ENCODE peak calls at places on chromosome 10, in ten cellular contexts. One of them, this sample, is unnamed.

GRCh38 chr10:125783957-125784356 is 8.3 kb upstream of the MMP21 start:
- DNase-seq in fibroblast of mammary gland: no peak
- DNase-seq in tibial artery: no peak
- DNase-seq in prostate gland: no peak
- DNase-seq in transverse colon: no peak
- DNase-seq in choroid plexus epithelial cell: no peak
- DNase-seq in Peyer's patch: no peak
- DNase-seq in left lung: no peak
- DNase-seq in A549: no peak
- DNase-seq in AG04449: no peak
- DNase-seq in this sample: no peak

GRCh38 chr10:28984431-28984830 is 304.4 kb upstream of the LYZL1 start:
- DNase-seq in fibroblast of mammary gland: peak
- DNase-seq in tibial artery: peak
- DNase-seq in prostate gland: peak
- DNase-seq in transverse colon: peak
- DNase-seq in choroid plexus epithelial cell: peak
- DNase-seq in Peyer's patch: peak
- DNase-seq in left lung: peak
- DNase-seq in A549: peak
- DNase-seq in AG04449: peak
- DNase-seq in this sample: peak

GRCh38 chr10:74189999-74190421 is 39.0 kb downstream of the ADK start:
- DNase-seq in fibroblast of mammary gland: peak
- DNase-seq in tibial artery: no peak
- DNase-seq in prostate gland: peak
- DNase-seq in transverse colon: peak
- DNase-seq in choroid plexus epithelial cell: peak
- DNase-seq in Peyer's patch: no peak
- DNase-seq in left lung: no peak
- DNase-seq in A549: no peak
- DNase-seq in AG04449: peak
- DNase-seq in this sample: peak

GRCh38 chr10:89122431-89123066 is 84.6 kb downstream of the CH25H start:
- DNase-seq in fibroblast of mammary gland: peak
- DNase-seq in tibial artery: no peak
- DNase-seq in prostate gland: no peak
- DNase-seq in transverse colon: no peak
- DNase-seq in choroid plexus epithelial cell: peak
- DNase-seq in Peyer's patch: no peak
- DNase-seq in left lung: no peak
- DNase-seq in A549: no peak
- DNase-seq in AG04449: no peak
- DNase-seq in this sample: no peak

GRCh38 chr10:47317251-47317650 is 5.0 kb upstream of the GDF2 start:
- DNase-seq in fibroblast of mammary gland: no peak
- DNase-seq in tibial artery: peak
- DNase-seq in prostate gland: no peak
- DNase-seq in transverse colon: no peak
- DNase-seq in choroid plexus epithelial cell: no peak
- DNase-seq in Peyer's patch: no peak
- DNase-seq in left lung: no peak
- DNase-seq in A549: no peak
- DNase-seq in AG04449: no peak
- DNase-seq in this sample: no peak

GRCh38 chr10:61763778-61764177 is 101.0 kb downstream of the CABCOCO1 start:
- DNase-seq in fibroblast of mammary gland: no peak
- DNase-seq in tibial artery: no peak
- DNase-seq in prostate gland: no peak
- DNase-seq in transverse colon: no peak
- DNase-seq in choroid plexus epithelial cell: no peak
- DNase-seq in Peyer's patch: no peak
- DNase-seq in left lung: no peak
- DNase-seq in A549: no peak
- DNase-seq in AG04449: no peak
- DNase-seq in this sample: no peak

GRCh38 chr10:34727595-34728033 is 87.5 kb downstream of the PARD3 start:
- DNase-seq in fibroblast of mammary gland: no peak
- DNase-seq in tibial artery: no peak
- DNase-seq in prostate gland: peak
- DNase-seq in transverse colon: no peak
- DNase-seq in choroid plexus epithelial cell: no peak
- DNase-seq in Peyer's patch: no peak
- DNase-seq in left lung: no peak
- DNase-seq in A549: no peak
- DNase-seq in AG04449: no peak
- DNase-seq in this sample: no peak

GRCh38 chr10:1290071-1290471 is 233.9 kb downstream of the WDR37 start:
- DNase-seq in fibroblast of mammary gland: no peak
- DNase-seq in tibial artery: no peak
- DNase-seq in prostate gland: no peak
- DNase-seq in transverse colon: no peak
- DNase-seq in choroid plexus epithelial cell: no peak
- DNase-seq in Peyer's patch: no peak
- DNase-seq in left lung: no peak
- DNase-seq in A549: no peak
- DNase-seq in AG04449: no peak
- DNase-seq in this sample: no peak

GRCh38 chr10:63987212-63987611 is 466.0 kb downstream of the REEP3 start:
- DNase-seq in fibroblast of mammary gland: no peak
- DNase-seq in tibial artery: no peak
- DNase-seq in prostate gland: no peak
- DNase-seq in transverse colon: no peak
- DNase-seq in choroid plexus epithelial cell: no peak
- DNase-seq in Peyer's patch: no peak
- DNase-seq in left lung: no peak
- DNase-seq in A549: no peak
- DNase-seq in AG04449: no peak
- DNase-seq in this sample: no peak

GRCh38 chr10:51117794-51118193 is 43.5 kb downstream of the PRKG1 start:
- DNase-seq in fibroblast of mammary gland: peak
- DNase-seq in tibial artery: no peak
- DNase-seq in prostate gland: no peak
- DNase-seq in transverse colon: no peak
- DNase-seq in choroid plexus epithelial cell: no peak
- DNase-seq in Peyer's patch: no peak
- DNase-seq in left lung: no peak
- DNase-seq in A549: no peak
- DNase-seq in AG04449: no peak
- DNase-seq in this sample: no peak

GRCh38 chr10:121063744-121064143 is 212.6 kb downstream of the WDR11 start:
- DNase-seq in fibroblast of mammary gland: no peak
- DNase-seq in tibial artery: no peak
- DNase-seq in prostate gland: no peak
- DNase-seq in transverse colon: peak
- DNase-seq in choroid plexus epithelial cell: no peak
- DNase-seq in Peyer's patch: no peak
- DNase-seq in left lung: no peak
- DNase-seq in A549: no peak
- DNase-seq in AG04449: no peak
- DNase-seq in this sample: no peak

GRCh38 chr10:1177936-1178335 is 121.8 kb downstream of the WDR37 start:
- DNase-seq in fibroblast of mammary gland: no peak
- DNase-seq in tibial artery: peak
- DNase-seq in prostate gland: no peak
- DNase-seq in transverse colon: no peak
- DNase-seq in choroid plexus epithelial cell: no peak
- DNase-seq in Peyer's patch: peak
- DNase-seq in left lung: no peak
- DNase-seq in A549: no peak
- DNase-seq in AG04449: no peak
- DNase-seq in this sample: no peak

GRCh38 chr10:131569851-131570715 is 258.6 kb upstream of the TCERG1L start:
- DNase-seq in fibroblast of mammary gland: no peak
- DNase-seq in tibial artery: peak
- DNase-seq in prostate gland: no peak
- DNase-seq in transverse colon: no peak
- DNase-seq in choroid plexus epithelial cell: no peak
- DNase-seq in Peyer's patch: no peak
- DNase-seq in left lung: peak
- DNase-seq in A549: no peak
- DNase-seq in AG04449: no peak
- DNase-seq in this sample: no peak

GRCh38 chr10:23262928-23263327 is 70.8 kb downstream of the PTF1A start:
- DNase-seq in fibroblast of mammary gland: no peak
- DNase-seq in tibial artery: no peak
- DNase-seq in prostate gland: no peak
- DNase-seq in transverse colon: no peak
- DNase-seq in choroid plexus epithelial cell: no peak
- DNase-seq in Peyer's patch: no peak
- DNase-seq in left lung: no peak
- DNase-seq in A549: no peak
- DNase-seq in AG04449: no peak
- DNase-seq in this sample: no peak

GRCh38 chr10:98309366-98310355 is 41.7 kb upstream of the LOXL4 start:
- DNase-seq in fibroblast of mammary gland: peak
- DNase-seq in tibial artery: peak
- DNase-seq in prostate gland: peak
- DNase-seq in transverse colon: peak
- DNase-seq in choroid plexus epithelial cell: peak
- DNase-seq in Peyer's patch: peak
- DNase-seq in left lung: peak
- DNase-seq in A549: peak
- DNase-seq in AG04449: peak
- DNase-seq in this sample: peak
- TF ChIP-seq CTCF in fibroblast of mammary gland: peak
- TF ChIP-seq CTCF in tibial artery: peak
- TF ChIP-seq CTCF in prostate gland: peak
- TF ChIP-seq CTCF in transverse colon: peak
- TF ChIP-seq CTCF in choroid plexus epithelial cell: peak
- TF ChIP-seq CTCF in Peyer's patch: peak
- TF ChIP-seq CTCF in left lung: peak
- TF ChIP-seq CTCF in A549: peak
- TF ChIP-seq CTCF in AG04449: peak
- TF ChIP-seq CTCF in this sample: peak

DNA sequence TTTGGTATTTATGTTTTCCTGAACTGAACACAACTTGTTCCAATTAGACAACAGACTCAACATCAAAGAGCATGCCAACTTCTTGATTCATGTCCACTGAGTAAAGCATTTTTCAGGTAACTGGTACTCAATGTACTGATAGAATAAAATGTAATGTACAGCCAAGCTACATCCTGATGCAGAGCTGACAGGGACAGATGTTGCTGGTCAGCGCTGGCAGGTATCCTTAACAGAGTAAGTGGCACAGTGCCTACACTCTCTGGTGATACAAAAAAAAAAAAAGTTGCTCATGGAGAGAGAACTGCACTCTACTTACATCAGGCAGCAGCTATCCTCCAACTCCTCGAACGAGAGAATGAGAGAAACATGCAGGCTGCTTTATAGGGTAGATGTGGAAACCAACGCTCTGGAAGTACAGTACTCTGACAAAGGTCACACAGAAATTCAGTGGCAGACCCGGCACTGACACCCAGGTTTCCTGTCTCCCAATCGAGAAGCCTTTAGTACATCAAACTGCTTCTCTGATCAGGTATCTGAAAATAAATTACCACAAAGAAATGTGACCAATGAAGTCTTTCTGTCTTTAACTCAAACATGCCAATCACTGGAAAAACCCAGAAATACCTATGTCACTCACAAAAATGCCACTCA is 4.6 kb downstream of the ITGB1 start:
- DNase-seq in fibroblast of mammary gland: peak
- DNase-seq in tibial artery: no peak
- DNase-seq in prostate gland: no peak
- DNase-seq in transverse colon: no peak
- DNase-seq in choroid plexus epithelial cell: no peak
- DNase-seq in Peyer's patch: no peak
- DNase-seq in left lung: no peak
- DNase-seq in A549: no peak
- DNase-seq in AG04449: no peak
- DNase-seq in this sample: no peak
- H3K4me3 ChIP-seq in fibroblast of mammary gland: peak
- H3K4me3 ChIP-seq in tibial artery: no peak
- H3K4me3 ChIP-seq in prostate gland: no peak
- H3K4me3 ChIP-seq in transverse colon: no peak
- H3K4me3 ChIP-seq in choroid plexus epithelial cell: peak
- H3K4me3 ChIP-seq in Peyer's patch: no peak
- H3K4me3 ChIP-seq in left lung: no peak
- H3K4me3 ChIP-seq in A549: peak
- H3K4me3 ChIP-seq in AG04449: peak
- H3K4me3 ChIP-seq in this sample: no peak

DNA sequence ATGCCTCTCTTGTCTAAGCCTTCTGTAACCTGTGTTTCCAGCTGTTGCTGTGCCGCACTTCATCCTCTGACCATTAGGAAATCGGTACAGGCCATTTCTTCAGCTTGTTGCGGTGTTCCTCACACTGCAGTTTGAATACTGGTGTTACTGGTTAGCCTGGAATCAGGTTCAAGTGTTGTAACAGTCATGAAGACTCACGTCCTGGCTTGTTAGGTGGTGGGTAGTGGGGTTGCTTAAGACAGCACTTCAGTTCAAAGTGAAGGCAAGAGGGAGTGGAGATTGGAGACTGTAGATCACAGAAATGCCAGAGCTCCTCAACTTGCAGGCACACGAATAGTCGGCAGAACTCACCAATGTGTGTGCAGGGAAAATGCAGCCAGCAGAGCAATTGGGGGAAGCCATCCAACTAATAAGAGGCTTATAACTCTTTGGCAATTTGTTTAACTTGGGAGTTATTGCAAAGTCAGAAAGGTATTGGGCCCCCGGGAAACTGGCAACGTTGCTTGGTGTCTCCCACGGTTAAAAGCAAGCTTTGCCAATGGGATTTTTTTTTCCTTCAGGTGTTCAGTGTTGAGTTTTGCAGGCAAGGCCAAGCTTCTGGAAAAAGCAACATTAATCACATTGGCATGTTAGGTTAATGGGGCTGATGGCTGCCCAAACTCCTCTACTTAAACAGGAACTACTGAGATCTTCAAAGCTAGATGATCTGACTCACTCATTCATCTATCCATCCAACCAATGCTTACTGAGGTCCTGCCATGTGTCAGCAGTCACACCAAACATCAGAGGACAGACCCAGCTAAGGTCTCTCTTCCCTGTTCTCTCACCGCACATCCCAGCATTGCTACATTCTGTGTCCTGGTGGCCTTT is 380.9 kb downstream of the GATA3 start:
- DNase-seq in fibroblast of mammary gland: no peak
- DNase-seq in tibial artery: no peak
- DNase-seq in prostate gland: peak
- DNase-seq in transverse colon: no peak
- DNase-seq in choroid plexus epithelial cell: no peak
- DNase-seq in Peyer's patch: no peak
- DNase-seq in left lung: no peak
- DNase-seq in A549: no peak
- DNase-seq in AG04449: no peak
- DNase-seq in this sample: no peak
- TF ChIP-seq CTCF in fibroblast of mammary gland: no peak
- TF ChIP-seq CTCF in tibial artery: no peak
- TF ChIP-seq CTCF in prostate gland: peak
- TF ChIP-seq CTCF in transverse colon: no peak
- TF ChIP-seq CTCF in choroid plexus epithelial cell: no peak
- TF ChIP-seq CTCF in Peyer's patch: no peak
- TF ChIP-seq CTCF in left lung: no peak
- TF ChIP-seq CTCF in A549: no peak
- TF ChIP-seq CTCF in AG04449: no peak
- TF ChIP-seq CTCF in this sample: no peak

DNA sequence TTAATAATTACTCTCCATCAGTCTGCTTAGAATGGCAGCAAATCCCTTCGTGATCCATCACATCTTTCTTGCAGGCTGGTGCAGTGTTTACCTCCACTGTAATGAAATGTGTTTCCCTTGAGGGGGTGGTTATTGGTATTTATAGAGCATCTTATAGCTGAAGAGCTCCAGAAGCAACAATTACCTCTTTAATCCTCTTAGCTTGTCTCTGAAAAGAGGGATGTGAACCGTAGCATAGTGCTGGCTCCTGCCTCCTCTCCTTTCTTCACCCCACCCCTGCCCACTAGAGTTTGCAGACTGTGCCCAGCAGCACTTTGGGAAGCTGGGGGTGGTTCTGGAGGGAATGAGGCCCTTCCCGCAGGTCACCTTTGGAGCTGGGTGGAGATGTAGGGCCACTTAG is 132.6 kb downstream of the CAMK1D start:
- DNase-seq in fibroblast of mammary gland: no peak
- DNase-seq in tibial artery: no peak
- DNase-seq in prostate gland: no peak
- DNase-seq in transverse colon: no peak
- DNase-seq in choroid plexus epithelial cell: no peak
- DNase-seq in Peyer's patch: no peak
- DNase-seq in left lung: no peak
- DNase-seq in A549: no peak
- DNase-seq in AG04449: no peak
- DNase-seq in this sample: no peak
- H3K4me3 ChIP-seq in fibroblast of mammary gland: no peak
- H3K4me3 ChIP-seq in tibial artery: no peak
- H3K4me3 ChIP-seq in prostate gland: no peak
- H3K4me3 ChIP-seq in transverse colon: no peak
- H3K4me3 ChIP-seq in choroid plexus epithelial cell: no peak
- H3K4me3 ChIP-seq in Peyer's patch: no peak
- H3K4me3 ChIP-seq in left lung: no peak
- H3K4me3 ChIP-seq in A549: no peak
- H3K4me3 ChIP-seq in AG04449: no peak
- H3K4me3 ChIP-seq in this sample: no peak